ENCODE peak calls at places on chromosomes 2 and 18, in eight cellular contexts. M is thyroid gland, O is endodermal cell, H is Peyer's patch, L is esophagus squamous epithelium, V is transverse colon, A is tibial artery, W is OCI-LY7. B is an unnamed sample. For H3K9me3, the result is how much of the 10 kb centered on the place peaks cover.

GRCh38 chr2:6067806-6068205 is 375.6 kb downstream of the SOX11 start:
- DNase-seq in O (no peak), M (no peak), H (no peak), A (no peak), L (no peak), V (no peak), W (no peak), B (no peak)

GRCh38 chr2:38323623-38324022 is 53.5 kb downstream of the ATL2 start:
- DNase-seq in L (no peak), W (no peak), M (peak), A (no peak), H (no peak), O (no peak), V (no peak), B (no peak)

GRCh38 chr2:84832772-84833461 is 48.0 kb downstream of the TRABD2A start:
- DNase-seq in O (no peak), M (no peak), H (no peak), L (no peak), W (peak), V (peak), A (peak), B (no peak)

GRCh38 chr2:100786985-100787384 is 33.0 kb upstream of the NPAS2 start:
- DNase-seq in V (no peak), A (no peak), W (no peak), O (no peak), M (no peak), H (no peak), L (no peak), B (no peak)

GRCh38 chr18:22342625-22343024 is 75.1 kb downstream of the CTAGE1 start:
- DNase-seq in H (peak), M (peak), L (no peak), A (no peak), W (no peak), O (no peak), V (peak), B (no peak)

GRCh38 chr2:59025157-59025757 is 784.1 kb upstream of the FANCL start:
- DNase-seq in V (peak), W (peak), H (no peak), M (peak), A (no peak), L (no peak), O (peak), B (no peak)

GRCh38 chr2:160308915-160309314 is 108.8 kb upstream of the ITGB6 start:
- DNase-seq in O (no peak), L (no peak), M (no peak), A (no peak), V (no peak), H (no peak), W (no peak), B (no peak)

GRCh38 chr18:48265328-48265727 is 143.9 kb downstream of the ZBTB7C start:
- DNase-seq in V (no peak), O (no peak), A (no peak), W (no peak), H (no peak), L (no peak), M (no peak), B (no peak)

GRCh38 chr2:171509945-171510731 is 12.1 kb upstream of the CYBRD1 start:
- DNase-seq in H (peak), L (no peak), V (no peak), A (no peak), M (no peak), O (no peak), W (no peak), B (no peak)

GRCh38 chr2:239379641-239380170 is 21.1 kb downstream of the HDAC4 start:
- DNase-seq in H (peak), W (no peak), L (no peak), O (no peak), M (no peak), A (no peak), V (no peak), B (no peak)

GRCh38 chr18:77140439-77141109 is 8.0 kb upstream of the MBP start:
- DNase-seq in M (peak), A (no peak), V (peak), W (peak), H (peak), O (no peak), L (no peak), B (peak)

GRCh38 chr18:74515620-74516231 is 18.6 kb upstream of the CNDP1 start:
- DNase-seq in H (no peak), V (no peak), M (no peak), A (peak), O (no peak), W (no peak), L (no peak), B (no peak)

GRCh38 chr2:234003972-234004617 is 46.4 kb upstream of the SPP2 start:
- DNase-seq in A (no peak), V (no peak), H (no peak), O (peak), W (no peak), M (no peak), L (no peak), B (no peak)

GRCh38 chr2:144995482-144995881 is 475.6 kb upstream of the ZEB2 start:
- DNase-seq in A (no peak), O (no peak), H (no peak), L (no peak), W (no peak), V (no peak), M (no peak), B (no peak)

GRCh38 chr2:11155326-11156059 is at the start of gene SLC66A3:
- DNase-seq in O (no peak), L (no peak), W (peak), M (no peak), H (no peak), V (no peak), A (no peak), B (no peak)

GRCh38 chr2:8511868-8512612 is 169.8 kb upstream of the ID2 start:
- DNase-seq in H (no peak), A (no peak), O (no peak), M (no peak), W (no peak), L (no peak), V (no peak), B (no peak)

GRCh38 chr2:43832457-43832856 is 6.2 kb downstream of the ABCG5 start:
- DNase-seq in A (no peak), L (no peak), W (no peak), O (no peak), H (peak), V (no peak), M (no peak), B (no peak)

GRCh38 chr2:39719317-39719716 is 53.6 kb downstream of the TMEM178A start:
- DNase-seq in W (no peak), V (no peak), A (peak), H (no peak), L (no peak), O (no peak), M (peak), B (no peak)

GRCh38 chr2:154324601-154325000 is 373.9 kb upstream of the KCNJ3 start:
- DNase-seq in V (no peak), L (no peak), O (no peak), W (no peak), M (no peak), H (no peak), A (no peak), B (no peak)

DNA sequence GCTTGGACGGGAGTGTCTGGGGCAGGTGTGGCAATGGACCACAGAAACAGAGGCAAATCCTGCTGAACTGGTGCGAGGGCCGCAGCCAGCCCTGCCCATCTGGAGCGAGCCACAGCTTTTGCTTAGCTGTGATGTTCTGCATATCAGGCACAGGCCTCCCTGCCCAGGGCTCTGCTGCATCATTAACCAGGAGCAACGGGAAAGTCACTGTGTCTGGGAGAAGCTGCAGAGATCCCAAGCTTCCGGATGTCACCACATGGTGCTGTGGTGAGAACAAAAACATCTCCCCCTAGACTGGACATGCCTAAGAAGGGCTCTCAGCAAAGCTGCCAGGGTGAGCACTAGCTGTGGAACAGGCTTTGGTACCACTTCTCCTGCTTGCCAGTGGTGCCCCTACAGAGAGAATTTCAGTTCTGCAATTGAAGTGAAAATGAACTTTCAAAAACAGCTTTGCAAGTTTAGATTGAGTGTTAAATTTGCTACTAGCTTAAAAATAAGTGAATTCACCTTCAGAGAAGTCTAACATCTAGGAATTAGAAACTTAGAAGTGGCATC is 172.9 kb upstream of the MYT1L start:
- DNase-seq in M (no peak), O (no peak), H (no peak), V (no peak), A (no peak), W (no peak), L (no peak), B (no peak)
- H3K9me3 ChIP-seq in M (under half), O (under half), H (under half), V (under half), A (under half), W (under half), L (under half), B (under half)

GRCh38 chr2:33136056-33136455 is 189.3 kb downstream of the LTBP1 start:
- DNase-seq in O (no peak), W (no peak), L (no peak), A (no peak), M (peak), H (no peak), V (no peak), B (no peak)

GRCh38 chr2:33133436-33133835 is 186.7 kb downstream of the LTBP1 start:
- DNase-seq in H (no peak), M (no peak), V (no peak), A (peak), W (no peak), O (no peak), L (no peak), B (no peak)

GRCh38 chr2:33134764-33135560 is 188.2 kb downstream of the LTBP1 start:
- DNase-seq in M (no peak), V (no peak), L (no peak), A (no peak), O (no peak), H (no peak), W (no peak), B (no peak)

GRCh38 chr2:33135645-33136044 is 188.9 kb downstream of the LTBP1 start:
- DNase-seq in V (no peak), W (no peak), H (no peak), M (no peak), L (no peak), O (no peak), A (no peak), B (no peak)

GRCh38 chr2:33134086-33134763 is 187.5 kb downstream of the LTBP1 start:
- DNase-seq in W (no peak), M (no peak), L (no peak), H (no peak), A (peak), V (peak), O (no peak), B (no peak)
- TF ChIP-seq CTCF in W (no peak), M (no peak), L (no peak), H (no peak), A (no peak), V (no peak), O (no peak), B (no peak)

GRCh38 chr18:13136056-13136688 is 82.4 kb upstream of the LDLRAD4 start:
- DNase-seq in M (no peak), A (no peak), W (no peak), H (no peak), O (no peak), V (peak), L (no peak), B (no peak)
- H3K27ac ChIP-seq in M (no peak), A (peak), W (no peak), H (peak), O (peak), V (peak), L (no peak), B (no peak)

GRCh38 chr2:406876-407275 is 119.0 kb upstream of the ALKAL2 start:
- DNase-seq in O (peak), H (no peak), M (no peak), A (no peak), W (no peak), L (no peak), V (no peak), B (no peak)
- H3K9me3 ChIP-seq in O (under half), H (under half), M (under half), A (under half), W (under half), L (under half), V (under half), B (under half)

GRCh38 chr2:105778344-105778607 is 33.6 kb downstream of the NCK2 start:
- DNase-seq in O (peak), L (no peak), V (no peak), W (no peak), H (no peak), A (no peak), M (no peak), B (no peak)
- TF ChIP-seq CTCF in O (no peak), L (no peak), V (no peak), W (no peak), H (no peak), A (no peak), M (no peak), B (no peak)

GRCh38 chr18:39799010-39799409 is 2156.0 kb upstream of the PIK3C3 start:
- DNase-seq in W (no peak), M (no peak), L (no peak), V (peak), O (no peak), A (no peak), H (no peak), B (no peak)
- H3K27ac ChIP-seq in W (no peak), M (no peak), L (peak), V (peak), O (no peak), A (no peak), H (no peak), B (no peak)

GRCh38 chr2:147222506-147222905 is 622.3 kb upstream of the ACVR2A start:
- DNase-seq in L (no peak), O (no peak), W (no peak), A (no peak), H (no peak), M (no peak), V (no peak), B (no peak)

GRCh38 chr2:147223119-147223518 is 621.7 kb upstream of the ACVR2A start:
- DNase-seq in L (no peak), W (no peak), A (no peak), M (no peak), O (peak), V (no peak), H (no peak), B (no peak)

GRCh38 chr2:147227313-147227712 is 617.5 kb upstream of the ACVR2A start:
- DNase-seq in O (no peak), A (no peak), V (no peak), M (no peak), H (no peak), W (no peak), L (no peak), B (no peak)

GRCh38 chr2:147224070-147224469 is 620.8 kb upstream of the ACVR2A start:
- DNase-seq in W (no peak), H (no peak), A (no peak), L (no peak), M (no peak), O (no peak), V (no peak), B (no peak)

DNA sequence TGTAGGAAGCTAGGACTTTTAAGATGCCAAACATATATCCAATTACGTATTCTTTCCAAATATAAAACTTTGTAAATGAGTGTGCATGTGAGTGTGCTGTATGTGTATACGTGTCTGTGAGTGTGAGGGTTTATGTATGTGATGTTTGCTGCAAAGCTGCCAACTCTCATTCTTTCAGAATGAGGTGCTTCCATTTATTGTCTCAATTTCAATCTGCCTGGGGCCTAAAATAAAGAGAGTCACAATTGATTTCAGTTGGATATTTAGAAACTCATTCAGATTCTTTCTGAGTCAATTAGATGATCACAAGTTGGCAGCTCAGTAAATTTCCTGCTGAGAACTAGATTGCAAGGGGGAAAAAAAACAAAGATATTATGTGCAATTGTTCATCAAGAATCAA is 621.3 kb upstream of the ACVR2A start:
- DNase-seq in L (no peak), O (no peak), H (no peak), M (no peak), V (no peak), W (no peak), A (no peak), B (no peak)
- H3K9me3 ChIP-seq in L (under half), O (under half), H (under half), M (under half), V (under half), W (under half), A (under half), B (under half)

DNA sequence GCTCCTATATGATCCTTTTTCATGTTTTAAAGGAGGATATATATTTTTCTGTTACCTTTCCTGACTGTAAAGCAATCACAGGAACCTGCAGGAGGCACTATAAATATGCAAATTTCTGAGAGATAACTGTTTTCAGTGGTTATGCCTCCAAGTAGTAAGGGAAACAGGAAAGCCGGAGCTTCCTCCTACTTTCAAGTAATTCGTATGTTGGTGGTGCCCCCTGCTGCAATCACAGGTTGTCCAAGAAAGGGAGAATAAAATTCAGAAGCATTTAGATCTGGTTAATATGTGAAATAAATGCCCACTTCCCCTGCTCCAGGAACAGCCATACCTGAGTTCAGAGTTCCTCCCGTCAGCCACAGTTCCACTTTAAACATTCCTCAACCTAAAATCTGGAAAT is 12.0 kb upstream of the BCL11A start:
- DNase-seq in A (no peak), L (no peak), H (no peak), W (peak), O (no peak), M (peak), V (peak), B (no peak)
- TF ChIP-seq CTCF in A (no peak), L (peak), H (peak), W (peak), O (peak), M (peak), V (peak), B (peak)

DNA sequence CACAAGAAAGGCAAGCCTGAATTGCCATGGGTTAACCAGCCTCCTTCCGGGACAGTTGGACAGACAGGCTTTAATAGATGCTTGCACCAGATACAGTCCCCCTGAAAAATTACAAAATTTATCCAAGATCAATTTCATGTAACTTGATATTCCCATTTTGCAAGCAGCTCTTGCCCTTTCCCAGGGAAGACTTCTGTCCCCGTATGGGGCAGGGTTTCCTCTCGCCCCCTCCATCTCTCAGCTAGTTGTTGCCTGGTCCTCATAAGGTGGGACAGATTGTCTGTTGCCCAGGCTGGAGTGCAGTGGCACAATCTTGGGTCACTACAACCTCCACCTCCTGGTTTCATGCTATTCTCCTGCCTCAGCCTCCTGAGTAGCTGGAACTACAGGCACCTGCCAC is 61.2 kb downstream of the TTC39C start:
- DNase-seq in M (no peak), L (no peak), W (no peak), V (no peak), O (no peak), A (no peak), H (no peak), B (no peak)
- H3K27ac ChIP-seq in M (no peak), L (peak), W (no peak), V (peak), O (no peak), A (peak), H (peak), B (no peak)